ENCODE peak calls at places on chromosomes 1 and 21, in six cellular contexts. K is glutamatergic neuron; T is stimulated activated naive CD8-positive, alpha-beta T cell treated with anti-CD3 and anti-CD28 coated beads, Interleukin-15, Interleukin-2, amounts not matched to agents 100 U/mL and 50 U/mL, for 24 hours; W is WTC11; D is brain microvascular endothelial cell; B is esophagus muscularis mucosa. X is an unnamed sample.

GRCh38 chr1:15584489-15585363 is at the start of gene AGMAT:
- DNase-seq in K (peak), W (peak), B (no peak), D (peak), T (peak), X (no peak)

GRCh38 chr1:201216395-201217085 is 25.9 kb downstream of the IGFN1 start:
- DNase-seq in T (no peak), W (no peak), K (no peak), D (no peak), B (no peak), X (peak)

GRCh38 chr1:64062941-64063581 is 140.4 kb upstream of the UBE2U start:
- DNase-seq in B (peak), W (no peak), T (no peak), D (no peak), K (no peak), X (no peak)

GRCh38 chr1:20829946-20830345 is 42.8 kb upstream of the HP1BP3 start:
- DNase-seq in W (no peak), K (no peak), B (no peak), T (no peak), D (no peak), X (no peak)

GRCh38 chr1:153968000-153968363 is 280 bp downstream of the CREB3L4 start:
- DNase-seq in W (peak), K (no peak), T (no peak), D (no peak), B (no peak), X (no peak)

GRCh38 chr21:37423103-37423502 is 56.5 kb downstream of the DYRK1A start:
- DNase-seq in T (no peak), B (no peak), K (no peak), W (no peak), D (no peak), X (no peak)

GRCh38 chr21:30227128-30227527 is 11.2 kb upstream of the CLDN8 start:
- DNase-seq in B (no peak), T (no peak), D (no peak), K (no peak), W (no peak), X (no peak)

GRCh38 chr21:16071761-16072160 is 342.0 kb downstream of the USP25 start:
- DNase-seq in D (no peak), W (no peak), T (no peak), B (no peak), K (no peak), X (no peak)

GRCh38 chr21:44653123-44653522 is 1.3 kb downstream of the KRTAP12-4 start:
- DNase-seq in B (peak), T (no peak), D (no peak), K (no peak), W (peak), X (peak)

GRCh38 chr21:43983860-43984420 is 28.2 kb upstream of the TRAPPC10 start:
- DNase-seq in K (no peak), T (no peak), B (no peak), W (no peak), D (no peak), X (no peak)

GRCh38 chr21:45797338-45797737 is 153.8 kb downstream of the PCBP3 start:
- DNase-seq in B (peak), D (no peak), W (no peak), T (no peak), K (no peak), X (no peak)

GRCh38 chr21:16741228-16741665 is 771.6 kb upstream of the CXADR start:
- DNase-seq in T (no peak), K (no peak), W (no peak), B (no peak), D (no peak), X (no peak)

GRCh38 chr1:245598524-245599310 is 443.9 kb downstream of the KIF26B start:
- DNase-seq in D (no peak), K (no peak), T (no peak), B (no peak), W (no peak), X (no peak)

GRCh38 chr1:57678138-57678537 is 254.3 kb upstream of the DAB1 start:
- DNase-seq in D (no peak), T (no peak), W (no peak), K (no peak), B (no peak), X (no peak)

GRCh38 chr1:206606867-206607266 is 5.4 kb downstream of the EIF2D start:
- DNase-seq in W (no peak), B (no peak), K (no peak), D (peak), T (no peak), X (no peak)

GRCh38 chr1:157154940-157155514 is 16.8 kb upstream of the ETV3 start:
- DNase-seq in K (no peak), D (peak), T (no peak), W (no peak), B (no peak), X (no peak)

GRCh38 chr1:26826261-26827201 is at the start of gene ZDHHC18:
- DNase-seq in W (peak), T (peak), B (no peak), D (peak), K (peak), X (peak)

GRCh38 chr1:200081982-200082272 is 54.4 kb downstream of the NR5A2 start:
- DNase-seq in B (no peak), D (no peak), W (no peak), T (no peak), K (no peak), X (no peak)

GRCh38 chr1:174209347-174210187 is 50.2 kb downstream of the RABGAP1L start:
- DNase-seq in B (no peak), W (no peak), D (no peak), K (no peak), T (peak), X (no peak)

GRCh38 chr1:207805841-207806421 is 54.1 kb downstream of the CD46 start:
- DNase-seq in T (no peak), D (peak), K (no peak), B (peak), W (no peak), X (peak)

GRCh38 chr1:23354260-23354659 is 10.2 kb upstream of the HNRNPR start:
- DNase-seq in K (peak), B (no peak), W (no peak), T (no peak), D (no peak), X (no peak)

GRCh38 chr1:43147625-43148319 is 24.3 kb downstream of the EBNA1BP2 start:
- DNase-seq in W (peak), T (peak), D (peak), K (peak), B (no peak), X (peak)

GRCh38 chr1:36199934-36200741 is 24.1 kb upstream of the THRAP3 start:
- DNase-seq in K (no peak), W (no peak), D (no peak), B (no peak), T (no peak), X (no peak)

GRCh38 chr21:45289655-45290515 is 2.2 kb upstream of the POFUT2 start:
- DNase-seq in B (no peak), T (no peak), D (no peak), W (no peak), K (no peak), X (peak)

GRCh38 chr1:66416295-66416694 is 117.7 kb upstream of the SGIP1 start:
- DNase-seq in W (no peak), B (no peak), K (no peak), T (no peak), D (no peak), X (no peak)

GRCh38 chr1:203127672-203128611 is at the start of gene ADORA1:
- DNase-seq in D (peak), W (peak), K (peak), T (no peak), B (no peak), X (peak)

GRCh38 chr1:2345297-2346075 is 45.9 kb downstream of the MORN1 start:
- DNase-seq in K (peak), W (no peak), T (no peak), B (no peak), D (no peak), X (no peak)

GRCh38 chr1:180778782-180779398 is 133.8 kb upstream of the KIAA1614 start:
- DNase-seq in K (no peak), T (no peak), D (no peak), W (peak), B (no peak), X (no peak)

GRCh38 chr1:32681501-32681900 is 21.1 kb downstream of the SYNC start:
- DNase-seq in K (no peak), D (no peak), T (no peak), B (no peak), W (no peak), X (no peak)

GRCh38 chr1:207316622-207317510 is 4.6 kb upstream of the CD55 start:
- DNase-seq in W (no peak), B (no peak), T (no peak), D (no peak), K (no peak), X (no peak)

GRCh38 chr1:206955476-206956312 is 9.4 kb upstream of the PIGR start:
- DNase-seq in B (no peak), T (no peak), W (no peak), D (no peak), K (no peak), X (no peak)

GRCh38 chr1:226100436-226101347 is 38.2 kb downstream of the H3-3A start:
- DNase-seq in T (peak), D (peak), B (no peak), W (peak), K (peak), X (no peak)

GRCh38 chr1:59029366-59029765 is 245.5 kb upstream of the JUN start:
- DNase-seq in K (no peak), D (no peak), W (no peak), T (no peak), B (no peak), X (no peak)

GRCh38 chr1:200660719-200661118 is 9.0 kb downstream of the DDX59 start:
- DNase-seq in K (no peak), B (no peak), D (no peak), W (no peak), T (no peak), X (no peak)

GRCh38 chr1:6275826-6276764 is 15.2 kb upstream of the GPR153 start:
- DNase-seq in T (no peak), B (no peak), K (peak), D (peak), W (no peak), X (peak)

X was measured in osteocyte.